ENCODE peak calls at places on chromosomes 16 and 17, in seven cellular contexts. Q is T-helper 2 cell, M is K562, K is activated gamma-delta T cell treated with Interleukin-2 at 50 U/mL for 16 hours, N is retina, L is lower leg skin, V is EL. U is an unnamed sample.

GRCh38 chr17:27224526-27225315 is 69.2 kb upstream of the WSB1 start:
- DNase-seq in L (no peak), K (no peak), Q (no peak), N (no peak), M (no peak), V (peak; percentile 47), U (no peak)

GRCh38 chr17:82876602-82877391 is 37.0 kb upstream of the ZNF750 start:
- DNase-seq in N (no peak), M (peak; percentile 89), V (peak; percentile 41), L (peak; percentile 94), Q (no peak), K (no peak), U (peak; percentile 88)

GRCh38 chr16:54397838-54398237 is 111.3 kb upstream of the IRX3 start:
- DNase-seq in N (no peak), Q (no peak), M (no peak), L (no peak), V (no peak), K (no peak), U (no peak)

GRCh38 chr16:86597880-86598606 is 19.7 kb downstream of the FOXL1 start:
- DNase-seq in M (peak; percentile 60), L (peak; percentile 63), K (no peak), N (no peak), Q (no peak), V (peak; percentile 31), U (peak; percentile 18)

GRCh38 chr16:87160752-87161337 is 156.3 kb downstream of the C16orf95 start:
- DNase-seq in Q (no peak), L (no peak), N (peak; percentile 24), V (no peak), M (no peak), K (no peak), U (peak; percentile 8)

GRCh38 chr17:52049051-52049450 is 109.5 kb downstream of the CA10 start:
- DNase-seq in Q (no peak), M (no peak), L (no peak), V (no peak), N (no peak), K (no peak), U (no peak)

GRCh38 chr17:50631908-50632571 is 2.6 kb upstream of the ABCC3 start:
- DNase-seq in M (no peak), K (no peak), N (no peak), V (no peak), L (no peak), Q (no peak), U (no peak)

GRCh38 chr17:40158438-40158837 is 18.1 kb downstream of the CASC3 start:
- DNase-seq in N (no peak), K (no peak), L (no peak), Q (no peak), M (no peak), V (no peak), U (no peak)

GRCh38 chr17:15194859-15195277 is 70.3 kb downstream of the PMP22 start:
- DNase-seq in M (no peak), K (no peak), V (no peak), L (no peak), N (no peak), Q (no peak), U (no peak)

GRCh38 chr17:79946352-79947231 is 89.1 kb downstream of the TBC1D16 start:
- DNase-seq in K (no peak), V (no peak), N (peak; percentile 16), L (peak; percentile 76), M (no peak), Q (no peak), U (no peak)

GRCh38 chr16:70703041-70703834 is 17.4 kb upstream of the MTSS2 start:
- DNase-seq in N (peak; percentile 79), K (no peak), M (peak; percentile 50), V (peak; percentile 90), L (peak; percentile 95), Q (no peak), U (peak; percentile 91)

GRCh38 chr17:16106161-16106891 is 106.7 kb downstream of the TTC19 start:
- DNase-seq in M (peak; percentile 10), V (no peak), L (no peak), K (no peak), Q (no peak), N (no peak), U (peak; percentile 22)

GRCh38 chr17:4236456-4236855 is 27.3 kb downstream of the ANKFY1 start:
- DNase-seq in M (no peak), V (peak; percentile 35), N (no peak), K (no peak), Q (no peak), L (no peak), U (no peak)

GRCh38 chr16:88306860-88307545 is 75.8 kb upstream of the ZNF469 start:
- DNase-seq in K (no peak), V (peak; percentile 96), Q (no peak), M (no peak), N (no peak), L (no peak), U (peak; percentile 92)

GRCh38 chr17:49755681-49756283 is 8.1 kb downstream of the FAM117A start:
- DNase-seq in L (no peak), Q (no peak), N (no peak), M (no peak), K (no peak), V (no peak), U (no peak)

GRCh38 chr17:35132816-35133550 is 9.1 kb downstream of the NLE1 start:
- DNase-seq in Q (no peak), K (no peak), M (no peak), L (no peak), V (no peak), N (no peak), U (no peak)

GRCh38 chr17:39679521-39680192 is 8.2 kb downstream of the PGAP3 start:
- DNase-seq in N (no peak), V (no peak), Q (peak; percentile 88), K (peak; percentile 43), L (no peak), M (no peak), U (no peak)

GRCh38 chr17:50182783-50183438 is 17.1 kb downstream of the SGCA start:
- DNase-seq in K (no peak), L (no peak), N (no peak), V (no peak), Q (no peak), M (no peak), U (no peak)

GRCh38 chr17:2102931-2103398 is 48.1 kb downstream of the HIC1 start:
- DNase-seq in M (no peak), K (no peak), V (peak; percentile 76), L (no peak), Q (no peak), N (no peak), U (peak; percentile 89)

GRCh38 chr16:89478576-89479221 is 11.7 kb downstream of the ANKRD11 start:
- DNase-seq in Q (no peak), K (no peak), M (no peak), L (no peak), V (peak; percentile 90), N (no peak), U (peak; percentile 80)

U was measured in astrocyte of the hippocampus.